ENCODE peak calls at places on chromosomes 7 and 10, in ten cellular contexts. F is MM.1S; W is Right ventricle myocardium inferior; Q is activated naive CD4-positive, alpha-beta T cell treated with anti-CD3 and anti-CD28 coated beads for 36 hours; D is MCF 10A; P is AG09319; H is MG63; Y is stimulated activated CD8-positive, alpha-beta memory T cell treated with anti-CD3 and anti-CD28 coated beads, Interleukin-12 subunit alpha, Interleukin-12 subunit beta, amount 100 ng/mL, for 1 hour; E is CMK; X is H7. T is an unnamed sample.

GRCh38 chr10:81073155-81073554 is 535.5 kb downstream of the SH2D4B start:
- DNase-seq in F (no peak), W (no peak), Q (no peak), D (no peak), P (no peak), H (no peak), Y (no peak), E (no peak), X (no peak), T (no peak)

GRCh38 chr10:72691470-72692056 is 380 bp upstream of the MCU start:
- DNase-seq in F (no peak), W (no peak), Q (no peak), D (peak), P (no peak), H (no peak), Y (no peak), E (no peak), X (peak), T (peak)

GRCh38 chr10:56547163-56547562 is 186.1 kb upstream of the ZWINT start:
- DNase-seq in F (peak), W (no peak), Q (no peak), D (no peak), P (no peak), H (no peak), Y (no peak), E (no peak), X (no peak), T (no peak)

GRCh38 chr10:132465889-132466519 is 69.0 kb downstream of the PWWP2B start:
- DNase-seq in F (no peak), W (peak), Q (no peak), D (no peak), P (no peak), H (no peak), Y (no peak), E (no peak), X (no peak), T (no peak)

GRCh38 chr10:45586028-45586824 is 86.3 kb downstream of the ZFAND4 start:
- DNase-seq in F (no peak), W (no peak), Q (no peak), D (no peak), P (no peak), H (no peak), Y (no peak), E (no peak), X (no peak), T (no peak)

GRCh38 chr7:47478017-47478344 is 103.9 kb downstream of the TNS3 start:
- DNase-seq in F (no peak), W (no peak), Q (no peak), D (no peak), P (no peak), H (peak), Y (no peak), E (no peak), X (no peak), T (no peak)

GRCh38 chr10:32446701-32447406 is 914 bp downstream of the CCDC7 start:
- DNase-seq in F (peak), W (no peak), Q (no peak), D (peak), P (peak), H (peak), Y (no peak), E (no peak), X (no peak), T (no peak)

GRCh38 chr7:29408841-29409243 is 154.8 kb upstream of the PRR15 start:
- DNase-seq in F (peak), W (no peak), Q (peak), D (peak), P (peak), H (peak), Y (peak), E (peak), X (peak), T (peak)

GRCh38 chr10:30701471-30702173 is 72.1 kb upstream of the LYZL2 start:
- DNase-seq in F (peak), W (no peak), Q (peak), D (peak), P (no peak), H (peak), Y (peak), E (no peak), X (no peak), T (no peak)

GRCh38 chr7:45992831-45993230 is 71.8 kb upstream of the IGFBP3 start:
- DNase-seq in F (no peak), W (no peak), Q (no peak), D (no peak), P (no peak), H (no peak), Y (no peak), E (no peak), X (no peak), T (no peak)

GRCh38 chr10:133211141-133211830 is 18.7 kb upstream of the UTF1 start:
- DNase-seq in F (no peak), W (peak), Q (no peak), D (no peak), P (no peak), H (no peak), Y (no peak), E (no peak), X (no peak), T (no peak)

T was measured in D721Med.